ENCODE peak calls at places on chromosomes 3 and 15, in five cellular contexts. I is cardiac fibroblast, R is endodermal cell, W is mammary epithelial cell, B is astrocyte of the cerebellum. O is an unnamed sample.

GRCh38 chr3:72690646-72691045 is 157.6 kb downstream of the SHQ1 start:
- DNase-seq in I (no peak), R (no peak), W (no peak), B (no peak), O (no peak)

GRCh38 chr3:15097889-15098288 is 1.1 kb downstream of the RBSN start:
- DNase-seq in I (peak), R (no peak), W (peak), B (peak), O (peak)

GRCh38 chr3:112089956-112090898 is 4.0 kb downstream of the C3orf52 start:
- DNase-seq in I (no peak), R (no peak), W (peak), B (no peak), O (no peak)

GRCh38 chr15:31293655-31294054 is 33.0 kb upstream of the KLF13 start:
- DNase-seq in I (no peak), R (no peak), W (no peak), B (no peak), O (no peak)

GRCh38 chr15:29822685-29823459 is 604 bp upstream of the TJP1 start:
- DNase-seq in I (peak), R (no peak), W (peak), B (no peak), O (peak)

GRCh38 chr3:197417896-197418618 is 119.6 kb upstream of the DLG1 start:
- DNase-seq in I (no peak), R (peak), W (no peak), B (no peak), O (no peak)

GRCh38 chr15:67161412-67161811 is 93.0 kb downstream of the AAGAB start:
- DNase-seq in I (no peak), R (no peak), W (no peak), B (no peak), O (no peak)

GRCh38 chr3:160667452-160667851 is 9.5 kb upstream of the ARL14 start:
- DNase-seq in I (peak), R (no peak), W (peak), B (no peak), O (no peak)

GRCh38 chr3:77254967-77255831 is 215.3 kb downstream of the ROBO2 start:
- DNase-seq in I (peak), R (peak), W (peak), B (peak), O (peak)

GRCh38 chr3:122030381-122031122 is 8.5 kb upstream of the ILDR1 start:
- DNase-seq in I (peak), R (no peak), W (no peak), B (no peak), O (peak)

GRCh38 chr3:46913644-46914043 is 36.1 kb downstream of the PTH1R start:
- DNase-seq in I (peak), R (no peak), W (peak), B (peak), O (no peak)

GRCh38 chr3:124277516-124277890 is 285.6 kb upstream of the ROPN1 start:
- DNase-seq in I (peak), R (no peak), W (peak), B (peak), O (peak)

GRCh38 chr3:47163023-47163989 is 607 bp downstream of the SETD2 start:
- DNase-seq in I (peak), R (peak), W (peak), B (no peak), O (peak)

GRCh38 chr3:159989973-159990846 is 1.6 kb downstream of the IL12A start:
- DNase-seq in I (no peak), R (peak), W (no peak), B (no peak), O (no peak)

GRCh38 chr3:141920701-141921100 is 44.3 kb downstream of the ATP1B3 start:
- DNase-seq in I (no peak), R (no peak), W (no peak), B (no peak), O (no peak)

GRCh38 chr15:34808016-34808415 is 12.7 kb upstream of the ACTC1 start:
- DNase-seq in I (peak), R (no peak), W (peak), B (no peak), O (no peak)

GRCh38 chr15:68154923-68155559 is 50.1 kb downstream of the CALML4 start:
- DNase-seq in I (peak), R (peak), W (peak), B (peak), O (peak)

GRCh38 chr3:133413166-133414020 is 13.5 kb downstream of the BFSP2 start:
- DNase-seq in I (peak), R (no peak), W (no peak), B (no peak), O (peak)

GRCh38 chr15:68542348-68542747 is 36.4 kb upstream of the CORO2B start:
- DNase-seq in I (no peak), R (no peak), W (no peak), B (no peak), O (no peak)

GRCh38 chr3:50248387-50248786 is 12.4 kb downstream of the GNAI2 start:
- DNase-seq in I (no peak), R (no peak), W (no peak), B (no peak), O (no peak)

GRCh38 chr3:64355473-64355872 is 130.2 kb upstream of the PRICKLE2 start:
- DNase-seq in I (peak), R (no peak), W (peak), B (no peak), O (peak)

GRCh38 chr15:70584838-70585706 is 178.3 kb downstream of the UACA start:
- DNase-seq in I (no peak), R (peak), W (peak), B (no peak), O (peak)

GRCh38 chr3:58404396-58404795 is 29.2 kb downstream of the PDHB start:
- DNase-seq in I (peak), R (no peak), W (peak), B (peak), O (peak)

GRCh38 chr3:4986611-4987373 is 7.6 kb downstream of the BHLHE40 start:
- DNase-seq in I (peak), R (peak), W (peak), B (peak), O (peak)

GRCh38 chr15:31300208-31300661 is 26.4 kb upstream of the KLF13 start:
- DNase-seq in I (no peak), R (peak), W (no peak), B (no peak), O (no peak)

GRCh38 chr3:46936733-46937250 is 39.8 kb downstream of the CCDC12 start:
- DNase-seq in I (peak), R (no peak), W (no peak), B (no peak), O (peak)

GRCh38 chr3:119145500-119146167 is at the start of gene TEX55:
- DNase-seq in I (peak), R (peak), W (peak), B (peak), O (peak)

GRCh38 chr3:127716334-127716733 is 43.6 kb downstream of the ABTB1 start:
- DNase-seq in I (no peak), R (no peak), W (no peak), B (no peak), O (no peak)

GRCh38 chr3:98596087-98596486 is 2.7 kb upstream of the CPOX start:
- DNase-seq in I (no peak), R (no peak), W (no peak), B (no peak), O (no peak)

GRCh38 chr15:92822216-92823144 is 77.6 kb upstream of the CHD2 start:
- DNase-seq in I (no peak), R (no peak), W (no peak), B (no peak), O (no peak)

GRCh38 chr15:73022156-73022555 is 30.1 kb upstream of the NEO1 start:
- DNase-seq in I (no peak), R (peak), W (no peak), B (no peak), O (no peak)

GRCh38 chr3:184284696-184285095 is 8.9 kb downstream of the ECE2 start:
- DNase-seq in I (peak), R (peak), W (peak), B (peak), O (peak)
- TF ChIP-seq CTCF in I (peak), R (peak), W (peak), B (peak), O (peak)

GRCh38 chr15:74431645-74432044 is 2.1 kb downstream of the SEMA7A start:
- DNase-seq in I (no peak), R (peak), W (no peak), B (no peak), O (no peak)
- H3K4me3 ChIP-seq in I (no peak), R (peak), W (peak), B (peak), O (peak)

GRCh38 chr15:40807028-40807887 is at the start of the genes DNAJC17 and ZFYVE19:
- DNase-seq in I (peak), R (peak), W (peak), B (peak), O (peak)
- TF ChIP-seq CTCF in I (no peak), R (peak), W (peak), B (no peak), O (peak)

GRCh38 chr3:168570404-168571173 is 474.9 kb upstream of the GOLIM4 start:
- DNase-seq in I (no peak), R (no peak), W (no peak), B (no peak), O (no peak)
- H3K4me3 ChIP-seq in I (no peak), R (no peak), W (no peak), B (no peak), O (no peak)

DNA sequence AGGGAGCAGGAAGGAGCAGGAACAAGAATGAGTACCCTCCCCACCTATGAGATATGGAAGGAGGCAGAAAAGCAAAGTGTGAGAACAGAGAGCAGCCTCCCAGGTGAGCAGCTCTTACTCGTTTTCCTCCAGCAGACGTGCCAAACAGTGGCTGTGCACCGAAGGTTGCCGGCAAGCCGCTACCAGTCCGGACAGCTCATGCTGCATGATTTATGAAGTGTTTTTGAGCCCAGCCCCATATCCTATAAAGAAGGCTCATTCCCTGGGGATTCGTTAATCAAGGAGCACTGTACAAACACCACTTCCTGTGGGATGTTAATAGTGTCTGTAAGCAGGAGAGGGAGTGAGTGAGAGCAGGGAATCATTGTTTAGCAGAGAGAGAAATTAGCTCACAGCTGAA is 118.3 kb upstream of the FOXB1 start:
- DNase-seq in I (peak), R (peak), W (peak), B (no peak), O (peak)
- TF ChIP-seq CTCF in I (no peak), R (no peak), W (no peak), B (no peak), O (no peak)

DNA sequence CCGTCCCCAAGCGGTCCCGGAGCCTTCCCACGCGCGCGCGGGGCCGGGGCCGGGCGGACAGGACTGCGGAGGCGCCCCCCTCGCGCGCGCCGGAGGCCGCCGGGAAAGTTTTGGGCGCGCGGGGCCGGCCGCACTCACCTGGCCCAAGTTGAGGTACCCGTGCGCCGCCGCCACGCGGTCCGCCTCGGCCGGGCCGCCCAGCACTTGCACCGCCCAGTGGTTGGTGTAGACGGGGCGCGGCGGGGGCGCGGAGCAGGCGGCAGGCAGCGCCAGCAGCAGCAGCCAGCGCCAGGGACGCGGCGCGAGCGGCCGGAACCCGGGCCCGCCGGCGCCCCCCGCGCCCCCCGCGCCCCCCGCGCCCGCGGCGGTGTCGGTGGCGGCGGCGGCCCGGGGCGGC is 273 bp downstream of the PCSK6 start:
- DNase-seq in I (peak), R (peak), W (no peak), B (no peak), O (no peak)
- H3K4me3 ChIP-seq in I (no peak), R (no peak), W (no peak), B (no peak), O (no peak)

GRCh38 chr15:63160638-63161037 is 3.4 kb upstream of the RPS27L start:
- DNase-seq in I (no peak), R (no peak), W (no peak), B (no peak), O (no peak)

GRCh38 chr15:63165166-63165859 is 8.0 kb upstream of the RPS27L start:
- DNase-seq in I (no peak), R (peak), W (no peak), B (no peak), O (peak)

GRCh38 chr15:63169796-63170195 is 12.5 kb upstream of the RPS27L start:
- DNase-seq in I (no peak), R (no peak), W (no peak), B (no peak), O (no peak)

DNA sequence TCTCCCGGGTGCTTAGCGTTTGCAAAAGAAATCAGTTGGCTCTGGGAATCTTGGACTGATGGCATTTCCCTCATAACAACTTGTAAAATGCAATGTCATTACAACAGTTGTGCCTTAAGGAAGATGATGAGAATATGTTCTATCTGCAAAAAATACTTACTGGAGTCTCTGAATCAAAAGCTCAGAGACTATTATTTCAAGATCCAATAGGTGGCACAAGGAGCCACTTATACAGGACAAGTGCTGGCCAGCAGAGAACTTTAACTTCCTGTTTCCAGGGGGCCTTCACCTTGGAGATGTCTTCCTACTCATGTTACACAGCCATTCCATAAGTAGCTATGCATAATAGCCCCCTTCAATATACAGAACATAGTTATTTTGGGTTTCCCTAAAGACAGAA is 8.9 kb upstream of the RPS27L start:
- DNase-seq in I (peak), R (no peak), W (no peak), B (no peak), O (peak)
- TF ChIP-seq CTCF in I (peak), R (no peak), W (peak), B (no peak), O (peak)

DNA sequence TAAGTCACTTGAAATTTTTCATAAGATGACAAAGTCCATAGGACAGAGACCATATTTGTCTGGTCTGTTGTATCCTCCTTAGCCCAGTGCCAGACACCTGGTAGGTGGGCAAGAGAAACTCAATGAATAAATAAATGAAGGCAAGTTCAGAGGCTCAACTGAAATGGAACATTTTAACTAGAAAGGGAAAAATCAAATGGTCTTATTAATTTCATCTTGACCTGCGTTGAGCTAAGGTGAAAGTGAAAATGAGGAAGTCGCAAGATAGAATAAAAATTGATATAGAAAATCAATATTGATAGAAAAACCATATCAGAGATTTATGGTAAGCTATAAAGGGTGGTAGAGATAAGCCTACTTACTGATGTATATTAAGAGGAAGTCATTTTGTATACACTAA is 3.0 kb downstream of the NFKBIZ start:
- DNase-seq in I (no peak), R (no peak), W (no peak), B (no peak), O (no peak)
- H3K4me3 ChIP-seq in I (peak), R (no peak), W (peak), B (no peak), O (peak)

GRCh38 chr3:40487172-40487571 is 10.2 kb downstream of the ZNF619 start:
- DNase-seq in I (no peak), R (no peak), W (no peak), B (no peak), O (no peak)
- TF ChIP-seq CTCF in I (no peak), R (no peak), W (no peak), B (no peak), O (no peak)

DNA sequence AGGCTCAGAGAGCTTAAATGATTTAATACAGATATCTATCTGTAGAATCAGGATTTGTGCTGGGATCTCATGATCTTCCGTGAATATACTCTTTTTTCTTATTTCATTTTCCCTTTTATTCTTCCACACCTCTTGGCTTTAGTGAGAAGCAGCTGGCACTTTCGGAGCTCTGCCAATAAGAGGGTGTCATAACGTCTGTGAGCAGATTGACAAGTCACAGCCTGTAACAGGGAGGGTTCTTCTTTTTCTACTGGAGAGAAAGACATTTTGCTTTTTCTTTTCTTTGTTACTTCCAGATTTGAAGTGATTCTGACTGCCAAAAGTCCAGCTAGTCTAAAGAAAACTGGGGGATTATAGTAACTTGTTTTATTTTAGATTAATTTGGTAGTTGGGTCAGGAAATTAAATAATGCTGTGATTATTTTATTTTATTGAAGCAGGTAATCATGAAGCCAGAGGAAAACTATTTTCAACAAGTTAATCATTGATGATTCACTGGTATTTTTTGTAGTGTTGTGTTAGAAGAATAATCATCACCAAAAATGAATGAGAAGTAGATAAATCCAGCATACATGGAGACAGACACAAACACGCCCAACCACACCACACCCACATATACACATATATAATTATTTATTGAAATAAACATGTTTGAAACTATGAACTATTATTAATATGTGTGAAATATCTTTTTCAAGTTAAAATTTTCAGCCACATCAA is 69.8 kb downstream of the TNFAIP8L3 start:
- DNase-seq in I (peak), R (no peak), W (peak), B (no peak), O (peak)
- H3K4me3 ChIP-seq in I (no peak), R (no peak), W (peak), B (no peak), O (no peak)